ENCODE peak calls at places on chromosomes 4 and X, in ten cellular contexts. F is right lobe of liver, I is prostate gland, J is mammary epithelial cell, P is astrocyte, T is lower lobe of right lung, X is gastrocnemius medialis, D is upper lobe of right lung, Q is HL-60, U is fibroblast of lung. W is an unnamed sample.

GRCh38 chr4:38046735-38047487 is 86.7 kb downstream of the PTTG2 start:
- DNase-seq in F (no peak), I (no peak), J (no peak), P (peak; percentile 14), T (no peak), X (no peak), D (no peak), Q (no peak), U (peak; percentile 22), W (no peak)

GRCh38 chrX:105463483-105463882 is 243.0 kb upstream of the TEX13A start:
- DNase-seq in F (no peak), I (no peak), J (peak; percentile 83), P (no peak), T (no peak), X (no peak), D (no peak), Q (no peak), U (no peak), W (no peak)

GRCh38 chrX:50769389-50770063 is 44.5 kb downstream of the SHROOM4 start:
- DNase-seq in F (no peak), I (peak; percentile 26), J (peak; percentile 51), P (no peak), T (no peak), X (no peak), D (no peak), Q (no peak), U (peak; percentile 5), W (peak; percentile 14)

GRCh38 chr4:54217642-54218486 is 11.2 kb upstream of the PDGFRA start:
- DNase-seq in F (peak; percentile 72), I (peak; percentile 65), J (peak; percentile 82), P (peak; percentile 59), T (peak; percentile 63), X (peak; percentile 62), D (peak; percentile 70), Q (peak; percentile 58), U (peak; percentile 70), W (peak; percentile 70)

GRCh38 chrX:124042042-124042441 is 80.5 kb downstream of the STAG2 start:
- DNase-seq in F (no peak), I (no peak), J (no peak), P (no peak), T (no peak), X (no peak), D (no peak), Q (no peak), U (no peak), W (no peak)

GRCh38 chr4:169971456-169972015 is 54.7 kb downstream of the MFAP3L start:
- DNase-seq in F (no peak), I (no peak), J (peak; percentile 19), P (peak; percentile 75), T (no peak), X (no peak), D (no peak), Q (no peak), U (peak; percentile 79), W (no peak)

GRCh38 chr4:4717692-4718091 is 141.8 kb upstream of the MSX1 start:
- DNase-seq in F (no peak), I (no peak), J (no peak), P (no peak), T (no peak), X (no peak), D (no peak), Q (no peak), U (no peak), W (no peak)

GRCh38 chr4:137644201-137644600 is 111.9 kb upstream of the PCDH18 start:
- DNase-seq in F (no peak), I (no peak), J (no peak), P (peak; percentile 26), T (no peak), X (no peak), D (no peak), Q (no peak), U (peak; percentile 37), W (no peak)

GRCh38 chr4:103994059-103994458 is 274.3 kb upstream of the TACR3 start:
- DNase-seq in F (no peak), I (no peak), J (peak; percentile 18), P (no peak), T (no peak), X (no peak), D (no peak), Q (no peak), U (no peak), W (no peak)

GRCh38 chr4:168683595-168683994 is 186.7 kb downstream of the PALLD start:
- DNase-seq in F (no peak), I (no peak), J (peak; percentile 39), P (peak; percentile 65), T (no peak), X (no peak), D (no peak), Q (no peak), U (peak; percentile 72), W (no peak)

GRCh38 chr4:42483426-42484379 is 86.4 kb downstream of the SHISA3 start:
- DNase-seq in F (no peak), I (no peak), J (no peak), P (peak; percentile 31), T (no peak), X (peak; percentile 14), D (no peak), Q (no peak), U (peak; percentile 35), W (no peak)

GRCh38 chr4:25550376-25551030 is 105.1 kb upstream of the SLC34A2 start:
- DNase-seq in F (no peak), I (no peak), J (no peak), P (no peak), T (no peak), X (no peak), D (no peak), Q (no peak), U (no peak), W (no peak)

GRCh38 chr4:101078950-101079349 is 268.4 kb downstream of the PPP3CA start:
- DNase-seq in F (no peak), I (no peak), J (no peak), P (no peak), T (no peak), X (no peak), D (no peak), Q (no peak), U (no peak), W (no peak)

GRCh38 chr4:53905281-53905934 is 159.0 kb downstream of the CHIC2 start:
- DNase-seq in F (no peak), I (no peak), J (no peak), P (no peak), T (no peak), X (no peak), D (no peak), Q (no peak), U (no peak), W (no peak)

GRCh38 chr4:86506591-86506990 is 87.5 kb upstream of the PTPN13 start:
- DNase-seq in F (no peak), I (no peak), J (no peak), P (no peak), T (no peak), X (no peak), D (no peak), Q (no peak), U (peak; percentile 14), W (no peak)

GRCh38 chr4:174119818-174120217 is 163.6 kb downstream of the FBXO8 start:
- DNase-seq in F (no peak), I (no peak), J (no peak), P (peak; percentile 0), T (no peak), X (no peak), D (no peak), Q (no peak), U (no peak), W (no peak)
- H3K4me3 ChIP-seq in F (no peak overlapping the region), I (no peak overlapping the region), J (no peak overlapping the region), P (peak overlapping the region; percentile 65), T (no peak overlapping the region), X (no peak overlapping the region), D (no peak overlapping the region), Q (no peak overlapping the region), U (peak overlapping the region; percentile 53), W (no peak overlapping the region)

GRCh38 chrX:8042304-8042703 is 115.1 kb upstream of the PNPLA4 start:
- DNase-seq in F (no peak), I (no peak), J (peak; percentile 26), P (no peak), T (no peak), X (no peak), D (no peak), Q (no peak), U (no peak), W (no peak)
- TF ChIP-seq CTCF in F (no peak), I (no peak), J (no peak), P (peak; percentile 4), T (no peak), X (no peak), D (no peak), Q (no peak), U (peak; percentile 19), W (peak; percentile 8)

GRCh38 chr4:182324282-182324681 is 81.1 kb downstream of the TENM3 start:
- DNase-seq in F (no peak), I (no peak), J (no peak), P (no peak), T (no peak), X (no peak), D (no peak), Q (no peak), U (no peak), W (no peak)

GRCh38 chr4:182318256-182318655 is 75.1 kb downstream of the TENM3 start:
- DNase-seq in F (no peak), I (no peak), J (no peak), P (no peak), T (no peak), X (no peak), D (no peak), Q (no peak), U (no peak), W (no peak)

GRCh38 chr4:182325397-182325796 is 82.2 kb downstream of the TENM3 start:
- DNase-seq in F (no peak), I (no peak), J (no peak), P (no peak), T (no peak), X (no peak), D (no peak), Q (no peak), U (no peak), W (no peak)

GRCh38 chr4:182320580-182320979 is 77.4 kb downstream of the TENM3 start:
- DNase-seq in F (no peak), I (no peak), J (no peak), P (no peak), T (no peak), X (no peak), D (no peak), Q (no peak), U (no peak), W (no peak)

DNA sequence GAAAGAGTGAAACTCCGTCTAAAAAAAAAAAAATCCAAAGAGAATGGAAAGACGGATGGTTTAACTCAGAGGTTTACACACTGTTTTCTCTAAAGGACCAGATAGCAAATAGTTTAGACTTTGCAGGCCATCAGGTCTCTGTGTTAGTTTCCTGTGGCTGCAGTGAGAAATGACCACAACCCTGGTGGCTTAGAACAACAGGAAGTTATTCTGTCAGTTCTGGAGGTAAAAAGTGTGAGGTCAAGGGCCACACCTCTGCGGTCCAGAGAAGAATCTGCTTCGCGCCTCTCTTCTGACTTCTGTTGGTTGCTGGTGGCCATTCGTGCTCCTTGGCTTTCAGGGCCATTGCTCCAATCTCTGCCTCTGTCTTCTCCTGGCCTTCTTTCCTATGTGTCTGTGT is 76.9 kb downstream of the TENM3 start:
- DNase-seq in F (no peak), I (no peak), J (no peak), P (no peak), T (no peak), X (no peak), D (no peak), Q (no peak), U (no peak), W (no peak)
- H3K27ac ChIP-seq in F (no peak overlapping the region), I (no peak overlapping the region), J (no peak overlapping the region), P (no peak overlapping the region), T (no peak overlapping the region), X (no peak overlapping the region), D (no peak overlapping the region), Q (no peak overlapping the region), U (no peak overlapping the region), W (no peak overlapping the region)

GRCh38 chr4:114597410-114598115 is 1.0 kb upstream of the UGT8 start:
- DNase-seq in F (no peak), I (no peak), J (no peak), P (no peak), T (no peak), X (no peak), D (no peak), Q (no peak), U (no peak), W (peak; percentile 70)
- H3K4me3 ChIP-seq in F (no peak overlapping the region), I (peak overlapping the region; percentile 35), J (no peak overlapping the region), P (no peak overlapping the region), T (peak overlapping the region; percentile 55), X (no peak overlapping the region), D (no peak overlapping the region), Q (no peak overlapping the region), U (no peak overlapping the region), W (peak overlapping the region; percentile 49)